ENCODE peak calls at places on chromosome 4, in five cellular contexts. V is GM23248, P is fibroblast of lung, F is T-helper 17 cell, D is NCI-H1092. L is an unnamed sample.
A peak's percentile ranks its signal among the peaks of the same experiment; 100 is the strongest.

GRCh38 chr4:79852305-79852730 is 220.7 kb downstream of the ANTXR2 start:
- DNase-seq in V (peak; percentile 18), P (peak; percentile 19), F (no peak), D (no peak), L (no peak)

GRCh38 chr4:110190249-110190648 is 8.2 kb downstream of the ELOVL6 start:
- DNase-seq in V (no peak), P (no peak), F (no peak), D (no peak), L (no peak)

GRCh38 chr4:173317003-173317402 is 17.2 kb downstream of the HMGB2 start:
- DNase-seq in V (peak; percentile 29), P (no peak), F (no peak), D (peak; percentile 9), L (peak; percentile 12)

GRCh38 chr4:54658321-54659093 is 750 bp downstream of the KIT start:
- DNase-seq in V (peak; percentile 67), P (peak; percentile 41), F (no peak), D (peak; percentile 49), L (peak; percentile 50)

GRCh38 chr4:184453402-184454160 is 20.8 kb downstream of the IRF2 start:
- DNase-seq in V (peak; percentile 91), P (peak; percentile 89), F (no peak), D (no peak), L (peak; percentile 62)

GRCh38 chr4:142572076-142572475 is 274.0 kb downstream of the INPP4B start:
- DNase-seq in V (no peak), P (no peak), F (no peak), D (no peak), L (no peak)

GRCh38 chr4:83011779-83012630 is 1.4 kb upstream of the LIN54 start:
- DNase-seq in V (peak; percentile 70), P (no peak), F (no peak), D (peak; percentile 10), L (peak; percentile 56)

GRCh38 chr4:12791536-12791935 is 692.6 kb downstream of the RAB28 start:
- DNase-seq in V (no peak), P (no peak), F (no peak), D (no peak), L (no peak)

GRCh38 chr4:67052981-67053380 is 492.3 kb downstream of the CENPC start:
- DNase-seq in V (no peak), P (no peak), F (no peak), D (peak; percentile 68), L (no peak)